ENCODE peak calls at places on chromosomes 1 and 21, in seven cellular contexts. I, D, G, Y, C, H and R are unnamed samples. For H3K4me1, the result is how much of the 10 kb centered on the place peaks cover.

GRCh38 chr1:158527190-158527815 is 26.9 kb downstream of the OR6Y1 start:
- DNase-seq in I (no peak), D (no peak), G (no peak), Y (no peak), C (peak), H (no peak), R (no peak)

GRCh38 chr1:66535853-66536252 is 1.9 kb downstream of the SGIP1 start:
- DNase-seq in I (no peak), D (no peak), G (no peak), Y (no peak), C (no peak), H (no peak), R (no peak)

GRCh38 chr1:203519896-203520295 is 25.9 kb downstream of the OPTC start:
- DNase-seq in I (no peak), D (no peak), G (no peak), Y (no peak), C (no peak), H (no peak), R (no peak)

GRCh38 chr1:230977781-230978490 is 725 bp downstream of the TTC13 start:
- DNase-seq in I (no peak), D (peak), G (peak), Y (peak), C (peak), H (peak), R (peak)

GRCh38 chr21:15774590-15774989 is 44.8 kb downstream of the USP25 start:
- DNase-seq in I (no peak), D (no peak), G (no peak), Y (no peak), C (no peak), H (no peak), R (no peak)

GRCh38 chr1:81780705-81781454 is 19.9 kb upstream of the ADGRL2 start:
- DNase-seq in I (no peak), D (no peak), G (no peak), Y (no peak), C (no peak), H (no peak), R (no peak)

GRCh38 chr1:198680174-198680871 is 41.5 kb downstream of the PTPRC start:
- DNase-seq in I (no peak), D (no peak), G (no peak), Y (no peak), C (no peak), H (no peak), R (no peak)

GRCh38 chr1:43786201-43786958 is 79.0 kb downstream of the ST3GAL3 start:
- DNase-seq in I (no peak), D (no peak), G (no peak), Y (no peak), C (no peak), H (no peak), R (no peak)

GRCh38 chr1:182629674-182630073 is 25.5 kb upstream of the RGS16 start:
- DNase-seq in I (no peak), D (no peak), G (peak), Y (no peak), C (no peak), H (no peak), R (no peak)

GRCh38 chr1:238738942-238739341 is 647.4 kb upstream of the CHRM3 start:
- DNase-seq in I (no peak), D (no peak), G (peak), Y (no peak), C (no peak), H (no peak), R (no peak)

GRCh38 chr1:115112496-115113375 is 23.4 kb upstream of the TSPAN2 start:
- DNase-seq in I (no peak), D (peak), G (peak), Y (peak), C (peak), H (peak), R (peak)

GRCh38 chr1:51569284-51570062 is 47.4 kb upstream of the OSBPL9 start:
- DNase-seq in I (peak), D (no peak), G (no peak), Y (no peak), C (peak), H (peak), R (no peak)

GRCh38 chr1:31412732-31413404 is at the start of gene SERINC2:
- DNase-seq in I (no peak), D (no peak), G (peak), Y (no peak), C (peak), H (peak), R (peak)

GRCh38 chr1:206831605-206832004 is 33.8 kb upstream of the IL20 start:
- DNase-seq in I (no peak), D (no peak), G (no peak), Y (no peak), C (no peak), H (no peak), R (no peak)

GRCh38 chr1:151968058-151968457 is 25.6 kb downstream of the S100A10 start:
- DNase-seq in I (no peak), D (no peak), G (peak), Y (no peak), C (peak), H (peak), R (no peak)

GRCh38 chr1:66397192-66397591 is 136.8 kb upstream of the SGIP1 start:
- DNase-seq in I (no peak), D (no peak), G (no peak), Y (no peak), C (no peak), H (no peak), R (no peak)

GRCh38 chr1:46188295-46189030 is 9.8 kb downstream of the POMGNT1 start:
- DNase-seq in I (no peak), D (no peak), G (no peak), Y (no peak), C (no peak), H (no peak), R (peak)

GRCh38 chr21:41777934-41778815 is 11.3 kb upstream of the RIPK4 start:
- DNase-seq in I (no peak), D (peak), G (peak), Y (peak), C (peak), H (peak), R (peak)

GRCh38 chr1:203557958-203558760 is 64.2 kb downstream of the OPTC start:
- DNase-seq in I (no peak), D (peak), G (no peak), Y (peak), C (peak), H (peak), R (no peak)

GRCh38 chr1:15153842-15154479 is 414 bp downstream of the TMEM51 start:
- DNase-seq in I (no peak), D (peak), G (peak), Y (peak), C (peak), H (peak), R (peak)

GRCh38 chr21:35102488-35103407 is 53.6 kb upstream of the RUNX1 start:
- DNase-seq in I (no peak), D (peak), G (no peak), Y (peak), C (no peak), H (no peak), R (no peak)

GRCh38 chr1:228282329-228283042 is 74.6 kb downstream of the OBSCN start:
- DNase-seq in I (no peak), D (peak), G (no peak), Y (peak), C (peak), H (no peak), R (no peak)

GRCh38 chr1:235679005-235679404 is 29.4 kb upstream of the GNG4 start:
- DNase-seq in I (no peak), D (no peak), G (no peak), Y (no peak), C (no peak), H (peak), R (no peak)

GRCh38 chr1:201593200-201593828 is 54.4 kb downstream of the NAV1 start:
- DNase-seq in I (no peak), D (no peak), G (no peak), Y (no peak), C (peak), H (peak), R (no peak)

GRCh38 chr1:64282353-64282752 is 78.9 kb downstream of the UBE2U start:
- DNase-seq in I (no peak), D (peak), G (peak), Y (no peak), C (peak), H (peak), R (no peak)

GRCh38 chr1:59445040-59445439 is 148.1 kb downstream of the FGGY start:
- DNase-seq in I (no peak), D (no peak), G (no peak), Y (no peak), C (peak), H (no peak), R (no peak)

GRCh38 chr1:197660389-197660788 is 114.9 kb downstream of the DENND1B start:
- DNase-seq in I (no peak), D (no peak), G (no peak), Y (no peak), C (no peak), H (no peak), R (no peak)

GRCh38 chr1:22751124-22751531 is 40.5 kb downstream of the EPHB2 start:
- DNase-seq in I (no peak), D (no peak), G (no peak), Y (no peak), C (no peak), H (peak), R (no peak)

GRCh38 chr1:57860931-57861600 is 437.2 kb upstream of the DAB1 start:
- DNase-seq in I (no peak), D (no peak), G (no peak), Y (no peak), C (no peak), H (no peak), R (no peak)

GRCh38 chr1:147545133-147545532 is 3.8 kb downstream of the BCL9 start:
- DNase-seq in I (peak), D (no peak), G (peak), Y (peak), C (peak), H (peak), R (no peak)

GRCh38 chr1:33560680-33561079 is 88.2 kb downstream of the ZSCAN20 start:
- DNase-seq in I (no peak), D (no peak), G (no peak), Y (no peak), C (peak), H (no peak), R (no peak)

GRCh38 chr1:222749927-222750326 is 12.9 kb downstream of the FAM177B start:
- DNase-seq in I (no peak), D (no peak), G (peak), Y (no peak), C (peak), H (no peak), R (no peak)

GRCh38 chr1:21696931-21697330 is 27.8 kb upstream of the RAP1GAP start:
- DNase-seq in I (no peak), D (no peak), G (no peak), Y (no peak), C (no peak), H (no peak), R (no peak)

GRCh38 chr1:214660900-214661299 is 57.9 kb downstream of the CENPF start:
- DNase-seq in I (no peak), D (no peak), G (peak), Y (no peak), C (peak), H (peak), R (peak)

GRCh38 chr1:36872126-36872754 is 162.1 kb downstream of the GRIK3 start:
- DNase-seq in I (no peak), D (no peak), G (no peak), Y (no peak), C (no peak), H (no peak), R (no peak)

GRCh38 chr1:25573591-25573930 is 30.2 kb downstream of the LDLRAP1 start:
- DNase-seq in I (no peak), D (no peak), G (no peak), Y (no peak), C (no peak), H (no peak), R (peak)

GRCh38 chr1:198771562-198772153 is 132.8 kb downstream of the PTPRC start:
- DNase-seq in I (peak), D (no peak), G (peak), Y (no peak), C (peak), H (no peak), R (no peak)

DNA sequence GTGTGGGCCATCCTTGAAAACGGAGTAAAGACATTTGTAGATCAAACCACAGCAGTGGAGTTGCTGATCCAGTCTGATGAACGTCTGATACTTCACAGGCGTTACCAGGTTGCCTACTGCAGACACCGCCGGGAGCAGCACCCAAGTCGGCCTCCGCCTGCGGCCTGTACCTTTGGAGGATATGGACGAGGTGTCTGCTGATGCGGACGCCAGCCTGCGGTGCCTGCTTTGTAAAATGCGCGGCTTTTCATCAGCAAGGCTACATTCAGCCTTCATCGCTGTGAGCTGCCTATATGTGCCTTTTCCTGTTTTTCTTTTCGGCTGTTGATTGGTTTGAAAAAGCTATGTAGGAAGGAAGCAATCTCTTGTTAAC is 16.0 kb downstream of the SLX9 start:
- DNase-seq in I (no peak), D (no peak), G (no peak), Y (no peak), C (no peak), H (no peak), R (no peak)
- H3K4me1 ChIP-seq in I (under half), D (half or more), G (under half), Y (half or more), C (under half), H (under half), R (under half)

DNA sequence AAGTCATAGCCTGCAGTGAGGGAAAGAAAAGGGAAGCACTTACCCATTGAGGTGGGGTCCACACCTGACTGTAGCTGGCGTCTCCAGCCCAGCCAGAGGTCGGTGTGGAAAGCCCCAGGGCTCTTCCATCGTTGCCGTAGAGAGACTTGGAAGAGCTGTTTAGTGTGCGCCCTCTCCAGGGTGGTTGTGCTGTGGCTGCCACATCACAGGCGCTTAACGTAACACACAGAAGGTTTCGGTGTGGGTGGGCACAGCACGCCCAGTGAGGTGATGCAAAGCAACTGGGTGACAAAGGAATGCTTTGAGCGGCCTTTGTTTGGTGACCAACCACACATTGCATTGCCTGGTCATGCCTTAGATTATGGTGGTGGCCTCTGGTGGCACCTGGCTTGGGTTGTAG is 36.8 kb upstream of the KIF1B start:
- DNase-seq in I (peak), D (no peak), G (no peak), Y (no peak), C (no peak), H (no peak), R (no peak)
- H3K27ac ChIP-seq in I (peak), D (no peak), G (no peak), Y (no peak), C (no peak), H (no peak), R (no peak)

DNA sequence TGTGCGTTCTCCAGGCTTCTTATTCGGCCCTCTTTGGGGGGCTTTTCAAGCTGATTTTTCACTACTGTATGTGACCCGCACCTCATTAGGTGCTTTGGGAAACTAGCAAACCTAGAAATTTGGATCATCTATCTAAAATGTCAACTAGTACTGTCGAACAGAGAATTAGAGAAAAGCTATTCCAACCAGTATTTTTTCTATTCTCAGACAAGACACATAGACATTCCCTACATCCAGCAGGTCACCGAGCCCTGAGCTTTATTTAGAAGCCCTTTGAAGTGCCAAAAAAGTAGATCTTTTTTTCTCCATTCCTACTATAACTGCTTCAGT is 301 bp upstream of the SSR2 start:
- DNase-seq in I (no peak), D (no peak), G (no peak), Y (no peak), C (no peak), H (no peak), R (no peak)
- H3K4me3 ChIP-seq in I (peak), D (peak), G (peak), Y (peak), C (no peak), H (peak), R (peak)

GRCh38 chr1:167666416-167666815 is 36.4 kb downstream of the RCSD1 start:
- DNase-seq in I (no peak), D (no peak), G (no peak), Y (peak), C (peak), H (no peak), R (no peak)
- H3K4me1 ChIP-seq in I (half or more), D (half or more), G (under half), Y (half or more), C (under half), H (under half), R (under half)

GRCh38 chr1:10966233-10966632 is 46.2 kb upstream of the TARDBP start:
- DNase-seq in I (no peak), D (no peak), G (no peak), Y (no peak), C (no peak), H (no peak), R (no peak)
- H3K27ac ChIP-seq in I (peak), D (no peak), G (no peak), Y (no peak), C (no peak), H (no peak), R (no peak)

GRCh38 chr1:75133754-75134655 is at the start of gene LHX8:
- DNase-seq in I (no peak), D (no peak), G (peak), Y (no peak), C (peak), H (no peak), R (no peak)

GRCh38 chr1:75136158-75136815 is 2.1 kb downstream of the LHX8 start:
- DNase-seq in I (no peak), D (no peak), G (peak), Y (no peak), C (peak), H (no peak), R (no peak)

GRCh38 chr1:75134939-75135828 is 996 bp downstream of the LHX8 start:
- DNase-seq in I (no peak), D (no peak), G (peak), Y (no peak), C (peak), H (no peak), R (no peak)

GRCh38 chr1:75135829-75136142 is 1.6 kb downstream of the LHX8 start:
- DNase-seq in I (no peak), D (no peak), G (peak), Y (no peak), C (peak), H (no peak), R (no peak)

GRCh38 chr1:75134656-75134938 is 409 bp downstream of the LHX8 start:
- DNase-seq in I (no peak), D (no peak), G (no peak), Y (no peak), C (no peak), H (no peak), R (no peak)
- H3K4me3 ChIP-seq in I (no peak), D (no peak), G (peak), Y (no peak), C (peak), H (no peak), R (no peak)

DNA sequence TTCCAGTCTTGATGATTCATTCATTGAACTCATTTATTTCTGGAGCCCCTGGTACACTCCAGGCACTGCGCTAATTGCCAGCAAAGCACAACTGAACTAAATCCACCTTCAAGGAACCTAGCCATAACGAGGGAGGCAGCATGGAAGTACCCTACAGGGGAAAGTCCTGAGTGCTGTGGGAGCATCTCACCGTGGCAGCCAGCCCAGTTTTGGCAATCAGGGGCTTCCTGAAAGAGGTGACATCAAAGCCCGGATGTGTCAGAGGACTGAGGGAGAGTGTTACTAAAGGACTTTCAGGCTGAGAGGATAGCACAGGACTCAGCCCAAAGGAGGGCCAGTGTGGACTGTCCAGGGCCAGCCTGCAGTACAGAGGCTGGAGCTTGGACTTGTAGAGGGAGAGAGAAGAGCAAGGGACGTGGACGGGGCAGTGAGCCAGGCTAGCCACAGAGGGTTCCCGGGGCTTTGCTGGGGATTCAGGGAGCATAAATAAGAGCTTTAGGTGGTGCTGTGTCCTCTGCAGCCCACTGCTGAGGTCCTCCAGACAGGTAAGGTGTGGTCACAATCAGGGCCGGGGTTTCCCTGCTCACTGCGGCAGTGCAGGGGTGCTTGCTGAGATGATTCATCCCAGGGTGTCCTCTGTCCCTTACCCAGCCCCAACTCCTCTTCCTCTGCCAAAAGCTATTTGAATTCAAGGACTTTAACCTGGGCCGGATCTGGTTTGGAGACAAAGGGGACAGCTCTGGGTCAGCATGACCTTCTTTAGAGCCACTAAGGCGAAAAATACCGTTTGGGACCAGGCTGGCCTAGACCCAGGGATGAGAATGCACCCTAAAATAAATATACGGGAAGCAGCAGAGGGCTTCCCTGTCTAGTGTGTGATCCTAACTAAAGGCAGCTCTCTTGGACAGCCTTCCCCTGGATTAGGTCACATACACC is 128.3 kb downstream of the EDEM3 start:
- DNase-seq in I (no peak), D (peak), G (no peak), Y (no peak), C (no peak), H (no peak), R (peak)
- H3K4me1 ChIP-seq in I (under half), D (half or more), G (under half), Y (half or more), C (under half), H (under half), R (under half)

DNA sequence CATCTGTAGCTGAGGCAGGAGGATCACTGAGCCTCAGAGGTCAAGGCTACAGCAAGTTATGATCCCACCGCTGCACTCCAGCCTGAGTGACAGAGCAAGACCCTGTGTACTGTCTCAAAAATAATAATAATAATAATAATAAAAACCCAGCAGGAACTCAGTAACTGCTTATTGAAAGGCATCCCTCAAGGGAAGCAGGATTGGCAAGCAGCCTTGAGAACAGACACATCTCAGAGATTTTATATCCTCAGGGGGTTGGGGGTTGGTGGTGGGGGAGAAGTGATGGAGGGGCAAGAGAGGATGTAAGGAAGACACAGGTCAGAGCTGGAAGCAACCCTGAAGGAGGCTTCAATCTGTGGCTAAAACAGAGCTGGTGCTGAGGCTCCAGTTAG is 29.6 kb downstream of the GNB1 start:
- DNase-seq in I (no peak), D (no peak), G (no peak), Y (peak), C (no peak), H (no peak), R (no peak)
- H3K27ac ChIP-seq in I (no peak), D (peak), G (no peak), Y (peak), C (no peak), H (no peak), R (no peak)